ENCODE peak calls at places on chromosomes 1 and 21, in six cellular contexts. One of them, this sample, is unnamed.

GRCh38 chr1:200150721-200151120 is 123.2 kb downstream of the NR5A2 start:
- ATAC-seq in GM12878: peak; percentile 53
- ATAC-seq in GM23338: no peak
- ATAC-seq in upper lobe of left lung: peak; percentile 63
- ATAC-seq in K562: peak; percentile 82
- ATAC-seq in HepG2: no peak
- ATAC-seq in this sample: no peak

GRCh38 chr1:119159963-119160362 is 19.5 kb upstream of the WARS2 start:
- ATAC-seq in GM12878: no peak
- ATAC-seq in GM23338: no peak
- ATAC-seq in upper lobe of left lung: no peak
- ATAC-seq in K562: no peak
- ATAC-seq in HepG2: no peak
- ATAC-seq in this sample: no peak

GRCh38 chr1:203592156-203592555 is 34.5 kb upstream of the ATP2B4 start:
- ATAC-seq in GM12878: no peak
- ATAC-seq in GM23338: peak; percentile 88
- ATAC-seq in upper lobe of left lung: no peak
- ATAC-seq in K562: no peak
- ATAC-seq in HepG2: peak; percentile 84
- ATAC-seq in this sample: peak; percentile 67

GRCh38 chr1:109750241-109750882 is 9.5 kb upstream of the GSTM3 start:
- ATAC-seq in GM12878: no peak
- ATAC-seq in GM23338: no peak
- ATAC-seq in upper lobe of left lung: no peak
- ATAC-seq in K562: no peak
- ATAC-seq in HepG2: no peak
- ATAC-seq in this sample: no peak

GRCh38 chr1:208154679-208155078 is 89.5 kb downstream of the PLXNA2 start:
- ATAC-seq in GM12878: no peak
- ATAC-seq in GM23338: no peak
- ATAC-seq in upper lobe of left lung: peak; percentile 74
- ATAC-seq in K562: no peak
- ATAC-seq in HepG2: no peak
- ATAC-seq in this sample: peak; percentile 38

GRCh38 chr1:53618218-53619087 is 120.5 kb downstream of the GLIS1 start:
- ATAC-seq in GM12878: peak; percentile 55
- ATAC-seq in GM23338: no peak
- ATAC-seq in upper lobe of left lung: no peak
- ATAC-seq in K562: no peak
- ATAC-seq in HepG2: no peak
- ATAC-seq in this sample: no peak

GRCh38 chr1:99407018-99407417 is 142.7 kb downstream of the PLPPR4 start:
- ATAC-seq in GM12878: no peak
- ATAC-seq in GM23338: no peak
- ATAC-seq in upper lobe of left lung: no peak
- ATAC-seq in K562: peak; percentile 61
- ATAC-seq in HepG2: peak; percentile 51
- ATAC-seq in this sample: no peak

GRCh38 chr1:93847811-93848288 is 31.2 kb downstream of the DNTTIP2 start:
- ATAC-seq in GM12878: peak; percentile 40
- ATAC-seq in GM23338: peak; percentile 49
- ATAC-seq in upper lobe of left lung: peak; percentile 73
- ATAC-seq in K562: peak; percentile 55
- ATAC-seq in HepG2: peak; percentile 30
- ATAC-seq in this sample: peak; percentile 35

GRCh38 chr1:78501203-78501602 is 10.4 kb downstream of the PTGFR start:
- ATAC-seq in GM12878: no peak
- ATAC-seq in GM23338: no peak
- ATAC-seq in upper lobe of left lung: no peak
- ATAC-seq in K562: no peak
- ATAC-seq in HepG2: no peak
- ATAC-seq in this sample: no peak

GRCh38 chr21:46483300-46484295 is 24.9 kb downstream of the DIP2A start:
- ATAC-seq in GM12878: no peak
- ATAC-seq in GM23338: peak; percentile 56
- ATAC-seq in upper lobe of left lung: peak; percentile 44
- ATAC-seq in K562: peak; percentile 86
- ATAC-seq in HepG2: no peak
- ATAC-seq in this sample: no peak

GRCh38 chr1:185987611-185988441 is 253.6 kb downstream of the HMCN1 start:
- ATAC-seq in GM12878: peak; percentile 22
- ATAC-seq in GM23338: no peak
- ATAC-seq in upper lobe of left lung: no peak
- ATAC-seq in K562: peak; percentile 64
- ATAC-seq in HepG2: no peak
- ATAC-seq in this sample: no peak

GRCh38 chr1:52238887-52239707 is 97.2 kb downstream of the ZFYVE9 start:
- ATAC-seq in GM12878: peak; percentile 76
- ATAC-seq in GM23338: no peak
- ATAC-seq in upper lobe of left lung: no peak
- ATAC-seq in K562: no peak
- ATAC-seq in HepG2: no peak
- ATAC-seq in this sample: no peak

GRCh38 chr1:3684031-3684430 is 31.7 kb downstream of the TP73 start:
- ATAC-seq in GM12878: no peak
- ATAC-seq in GM23338: peak; percentile 64
- ATAC-seq in upper lobe of left lung: no peak
- ATAC-seq in K562: peak; percentile 80
- ATAC-seq in HepG2: no peak
- ATAC-seq in this sample: no peak

GRCh38 chr1:200245492-200245891 is 164.3 kb downstream of the ZNF281 start:
- ATAC-seq in GM12878: no peak
- ATAC-seq in GM23338: no peak
- ATAC-seq in upper lobe of left lung: no peak
- ATAC-seq in K562: no peak
- ATAC-seq in HepG2: no peak
- ATAC-seq in this sample: no peak

GRCh38 chr1:193807208-193807607 is 620.8 kb upstream of the B3GALT2 start:
- ATAC-seq in GM12878: no peak
- ATAC-seq in GM23338: no peak
- ATAC-seq in upper lobe of left lung: no peak
- ATAC-seq in K562: no peak
- ATAC-seq in HepG2: no peak
- ATAC-seq in this sample: no peak

GRCh38 chr1:223707270-223708000 is 4.9 kb upstream of the CAPN2 start:
- ATAC-seq in GM12878: no peak
- ATAC-seq in GM23338: peak; percentile 19
- ATAC-seq in upper lobe of left lung: peak; percentile 93
- ATAC-seq in K562: peak; percentile 21
- ATAC-seq in HepG2: peak; percentile 50
- ATAC-seq in this sample: peak; percentile 93

GRCh38 chr1:240309804-240310203 is 218.1 kb downstream of the FMN2 start:
- ATAC-seq in GM12878: no peak
- ATAC-seq in GM23338: no peak
- ATAC-seq in upper lobe of left lung: no peak
- ATAC-seq in K562: no peak
- ATAC-seq in HepG2: no peak
- ATAC-seq in this sample: no peak

GRCh38 chr1:84758968-84759491 is 68.8 kb upstream of the SSX2IP start:
- ATAC-seq in GM12878: peak; percentile 54
- ATAC-seq in GM23338: no peak
- ATAC-seq in upper lobe of left lung: peak; percentile 69
- ATAC-seq in K562: no peak
- ATAC-seq in HepG2: no peak
- ATAC-seq in this sample: peak; percentile 19

GRCh38 chr1:81712425-81712824 is 88.3 kb upstream of the ADGRL2 start:
- ATAC-seq in GM12878: no peak
- ATAC-seq in GM23338: no peak
- ATAC-seq in upper lobe of left lung: no peak
- ATAC-seq in K562: no peak
- ATAC-seq in HepG2: no peak
- ATAC-seq in this sample: no peak

GRCh38 chr21:45874716-45875415 is 106.7 kb upstream of the COL6A1 start:
- ATAC-seq in GM12878: no peak
- ATAC-seq in GM23338: peak; percentile 40
- ATAC-seq in upper lobe of left lung: peak; percentile 89
- ATAC-seq in K562: no peak
- ATAC-seq in HepG2: peak; percentile 48
- ATAC-seq in this sample: peak; percentile 81

GRCh38 chr1:234600418-234601216 is 9.4 kb downstream of the IRF2BP2 start:
- ATAC-seq in GM12878: peak; percentile 35
- ATAC-seq in GM23338: peak; percentile 28
- ATAC-seq in upper lobe of left lung: no peak
- ATAC-seq in K562: peak; percentile 7
- ATAC-seq in HepG2: peak; percentile 37
- ATAC-seq in this sample: no peak

GRCh38 chr1:50109647-50110075 is 941 bp downstream of the ELAVL4 start:
- ATAC-seq in GM12878: peak; percentile 21
- ATAC-seq in GM23338: peak; percentile 23
- ATAC-seq in upper lobe of left lung: peak; percentile 59
- ATAC-seq in K562: no peak
- ATAC-seq in HepG2: no peak
- ATAC-seq in this sample: no peak

GRCh38 chr1:50106095-50106761 is 2.5 kb upstream of the ELAVL4 start:
- ATAC-seq in GM12878: no peak
- ATAC-seq in GM23338: no peak
- ATAC-seq in upper lobe of left lung: no peak
- ATAC-seq in K562: no peak
- ATAC-seq in HepG2: no peak
- ATAC-seq in this sample: no peak

GRCh38 chr1:50110656-50111055 is 1.9 kb downstream of the ELAVL4 start:
- ATAC-seq in GM12878: no peak
- ATAC-seq in GM23338: peak; percentile 70
- ATAC-seq in upper lobe of left lung: no peak
- ATAC-seq in K562: no peak
- ATAC-seq in HepG2: no peak
- ATAC-seq in this sample: no peak

GRCh38 chr1:50110084-50110615 is 1.4 kb downstream of the ELAVL4 start:
- ATAC-seq in GM12878: no peak
- ATAC-seq in GM23338: no peak
- ATAC-seq in upper lobe of left lung: peak; percentile 28
- ATAC-seq in K562: no peak
- ATAC-seq in HepG2: no peak
- ATAC-seq in this sample: no peak

DNA sequence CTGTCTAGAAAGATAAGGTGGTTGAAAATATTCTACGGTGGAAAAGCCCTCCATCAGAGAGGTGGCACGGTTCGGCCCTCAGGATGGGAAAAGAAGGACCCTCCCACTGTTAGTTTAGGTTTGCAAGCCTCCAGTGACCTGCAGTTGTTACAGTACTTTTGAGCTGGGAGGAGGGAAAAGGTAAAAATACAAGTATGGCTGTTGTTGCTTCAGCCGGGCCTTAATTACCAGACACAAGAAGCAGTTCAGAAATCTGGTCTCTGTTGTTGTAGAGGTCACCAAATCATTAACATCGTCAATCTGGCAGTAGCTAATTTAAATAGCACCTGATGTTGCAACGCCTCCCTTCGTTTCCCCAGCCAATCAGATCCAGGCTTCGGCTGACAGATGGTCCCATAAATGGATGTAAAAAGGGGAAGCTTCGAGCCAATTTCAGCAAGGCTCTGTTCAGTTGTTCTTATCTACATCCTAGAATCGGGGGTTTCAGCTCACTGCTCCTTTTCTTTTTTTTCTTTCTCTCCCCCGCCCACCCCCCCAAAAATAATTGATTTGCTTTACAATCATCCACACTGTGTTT is at the start of gene ELAVL4:
- ATAC-seq in GM12878: no peak
- ATAC-seq in GM23338: peak; percentile 59
- ATAC-seq in upper lobe of left lung: no peak
- ATAC-seq in K562: no peak
- ATAC-seq in HepG2: no peak
- ATAC-seq in this sample: no peak
- TF ChIP-seq POLR2AphosphoS5 in GM12878: no peak
- TF ChIP-seq POLR2AphosphoS5 in GM23338: no peak
- TF ChIP-seq POLR2AphosphoS5 in upper lobe of left lung: no peak
- TF ChIP-seq POLR2AphosphoS5 in K562: no peak
- TF ChIP-seq POLR2AphosphoS5 in HepG2: no peak
- TF ChIP-seq POLR2AphosphoS5 in this sample: no peak

GRCh38 chr1:42946120-42947009 is 12.3 kb downstream of the SLC2A1 start:
- ATAC-seq in GM12878: peak; percentile 11
- ATAC-seq in GM23338: no peak
- ATAC-seq in upper lobe of left lung: no peak
- ATAC-seq in K562: no peak
- ATAC-seq in HepG2: peak; percentile 26
- ATAC-seq in this sample: no peak
- H3K4me1 ChIP-seq in GM12878: peaks cover 81% of the 10 kb centered on the region
- H3K4me1 ChIP-seq in GM23338: peaks cover 53% of the 10 kb centered on the region
- H3K4me1 ChIP-seq in upper lobe of left lung: peaks cover 41% of the 10 kb centered on the region
- H3K4me1 ChIP-seq in K562: peaks cover 80% of the 10 kb centered on the region
- H3K4me1 ChIP-seq in HepG2: peaks cover 100% of the 10 kb centered on the region
- H3K4me1 ChIP-seq in this sample: no peaks in the 10 kb centered on the region

GRCh38 chr1:114718661-114719423 is 2.3 kb upstream of the NRAS start:
- ATAC-seq in GM12878: no peak
- ATAC-seq in GM23338: no peak
- ATAC-seq in upper lobe of left lung: no peak
- ATAC-seq in K562: no peak
- ATAC-seq in HepG2: no peak
- ATAC-seq in this sample: no peak
- TF ChIP-seq POLR2AphosphoS5 in GM12878: no peak
- TF ChIP-seq POLR2AphosphoS5 in GM23338: no peak
- TF ChIP-seq POLR2AphosphoS5 in upper lobe of left lung: no peak
- TF ChIP-seq POLR2AphosphoS5 in K562: no peak
- TF ChIP-seq POLR2AphosphoS5 in HepG2: no peak
- TF ChIP-seq POLR2AphosphoS5 in this sample: no peak

DNA sequence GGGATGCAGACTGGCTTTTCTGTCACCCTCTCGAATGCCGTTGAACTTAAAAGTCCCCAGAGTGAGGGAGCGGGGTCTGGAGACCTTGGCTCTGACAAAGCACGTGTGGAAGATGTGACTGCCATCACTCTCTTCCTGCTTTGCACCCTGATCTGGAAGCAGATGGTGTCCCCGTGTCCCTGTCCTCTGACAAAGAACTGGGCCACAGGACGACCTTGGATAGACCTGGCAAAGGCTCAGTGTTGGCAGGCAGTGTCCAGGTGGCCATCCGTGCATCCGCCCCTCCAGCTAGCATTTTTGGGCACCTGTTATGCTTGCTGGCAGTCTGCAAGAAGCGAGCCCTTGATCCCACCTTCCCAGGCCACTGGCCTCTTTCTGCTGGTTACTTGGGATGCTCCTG is 27.4 kb downstream of the ARHGEF10L start:
- ATAC-seq in GM12878: no peak
- ATAC-seq in GM23338: no peak
- ATAC-seq in upper lobe of left lung: no peak
- ATAC-seq in K562: no peak
- ATAC-seq in HepG2: no peak
- ATAC-seq in this sample: no peak
- H3K4me1 ChIP-seq in GM12878: no peaks in the 10 kb centered on the region
- H3K4me1 ChIP-seq in GM23338: peaks cover 46% of the 10 kb centered on the region
- H3K4me1 ChIP-seq in upper lobe of left lung: peaks cover 31% of the 10 kb centered on the region
- H3K4me1 ChIP-seq in K562: peaks cover 10% of the 10 kb centered on the region
- H3K4me1 ChIP-seq in HepG2: peaks cover 69% of the 10 kb centered on the region
- H3K4me1 ChIP-seq in this sample: peaks cover 100% of the 10 kb centered on the region

This sample was measured in gastroesophageal sphincter.